ENCODE peak calls at places on chromosomes 6 and 20, in seven cellular contexts. D is GM23338, S is suprapubic skin, E is HCT116, K is breast epithelium, M is SK-N-SH, A is GM12878. I is an unnamed sample. For H3K4me1, the result is how much of the 10 kb centered on the place peaks cover.

GRCh38 chr6:17021539-17021889 is 80.3 kb upstream of the STMND1 start:
- DNase-seq in D (no peak), S (no peak), E (no peak), K (no peak), M (no peak), A (no peak), I (no peak)

GRCh38 chr6:12363651-12364381 is 73.7 kb downstream of the EDN1 start:
- DNase-seq in D (no peak), S (no peak), E (no peak), K (no peak), M (no peak), A (peak), I (no peak)

GRCh38 chr6:155162682-155163081 is 101.1 kb upstream of the CLDN20 start:
- DNase-seq in D (no peak), S (no peak), E (no peak), K (no peak), M (no peak), A (no peak), I (no peak)

GRCh38 chr6:13261464-13261994 is 66.8 kb downstream of the TBC1D7 start:
- DNase-seq in D (no peak), S (no peak), E (no peak), K (no peak), M (no peak), A (peak), I (no peak)

GRCh38 chr6:137570307-137570832 is 76.2 kb upstream of the OLIG3 start:
- DNase-seq in D (no peak), S (no peak), E (no peak), K (no peak), M (no peak), A (no peak), I (no peak)

GRCh38 chr6:159693894-159694545 is 979 bp upstream of the SOD2 start:
- DNase-seq in D (peak), S (no peak), E (no peak), K (no peak), M (no peak), A (no peak), I (peak)

GRCh38 chr6:90508753-90509152 is 78.1 kb downstream of the MAP3K7 start:
- DNase-seq in D (peak), S (no peak), E (no peak), K (no peak), M (no peak), A (no peak), I (no peak)

GRCh38 chr20:61127311-61128044 is 124.6 kb upstream of the CDH4 start:
- DNase-seq in D (no peak), S (no peak), E (no peak), K (no peak), M (no peak), A (no peak), I (no peak)

GRCh38 chr6:36807143-36807542 is 32.1 kb downstream of the CPNE5 start:
- DNase-seq in D (no peak), S (no peak), E (no peak), K (no peak), M (no peak), A (no peak), I (no peak)

GRCh38 chr20:25310921-25311728 is 63.2 kb downstream of the PYGB start:
- DNase-seq in D (no peak), S (peak), E (no peak), K (peak), M (no peak), A (no peak), I (peak)

GRCh38 chr6:13581700-13582229 is 7.4 kb downstream of the SIRT5 start:
- DNase-seq in D (no peak), S (no peak), E (no peak), K (no peak), M (no peak), A (no peak), I (no peak)

GRCh38 chr6:98944168-98944567 is 3.6 kb downstream of the FBXL4 start:
- DNase-seq in D (no peak), S (no peak), E (no peak), K (no peak), M (no peak), A (no peak), I (no peak)

GRCh38 chr20:44750081-44750805 is 4.6 kb downstream of the KCNK15 start:
- DNase-seq in D (peak), S (no peak), E (no peak), K (no peak), M (no peak), A (no peak), I (no peak)

GRCh38 chr6:136464874-136465273 is 85.3 kb downstream of the MAP7 start:
- DNase-seq in D (no peak), S (no peak), E (no peak), K (no peak), M (no peak), A (no peak), I (no peak)

GRCh38 chr20:14155361-14155760 is 160.0 kb downstream of the MACROD2 start:
- DNase-seq in D (no peak), S (no peak), E (no peak), K (no peak), M (no peak), A (no peak), I (no peak)

GRCh38 chr20:33551778-33552177 is 61.9 kb downstream of the CBFA2T2 start:
- DNase-seq in D (no peak), S (no peak), E (no peak), K (no peak), M (no peak), A (no peak), I (no peak)

GRCh38 chr20:51525241-51526104 is 17.0 kb downstream of the NFATC2 start:
- DNase-seq in D (no peak), S (no peak), E (no peak), K (no peak), M (no peak), A (no peak), I (peak)

GRCh38 chr6:38876470-38876869 is 161.4 kb downstream of the DNAH8 start:
- DNase-seq in D (no peak), S (no peak), E (no peak), K (no peak), M (no peak), A (no peak), I (no peak)

GRCh38 chr20:44166477-44166876 is 20.5 kb downstream of the JPH2 start:
- DNase-seq in D (no peak), S (no peak), E (no peak), K (no peak), M (no peak), A (no peak), I (no peak)

GRCh38 chr6:149454405-149454848 is 30.4 kb downstream of the ZC3H12D start:
- DNase-seq in D (no peak), S (peak), E (no peak), K (peak), M (peak), A (no peak), I (peak)

GRCh38 chr20:31638317-31638716 is 605 bp downstream of the COX4I2 start:
- DNase-seq in D (no peak), S (no peak), E (no peak), K (no peak), M (peak), A (no peak), I (no peak)

GRCh38 chr6:41561386-41561785 is 15.2 kb downstream of the FOXP4 start:
- DNase-seq in D (no peak), S (no peak), E (no peak), K (no peak), M (no peak), A (no peak), I (no peak)

GRCh38 chr6:158539363-158539762 is 20.5 kb upstream of the TMEM181 start:
- DNase-seq in D (no peak), S (no peak), E (no peak), K (no peak), M (no peak), A (no peak), I (no peak)

GRCh38 chr20:38112943-38113294 is 52.2 kb downstream of the TGM2 start:
- DNase-seq in D (no peak), S (no peak), E (no peak), K (no peak), M (no peak), A (no peak), I (no peak)

GRCh38 chr6:125306756-125307149 is 5.0 kb upstream of the HDDC2 start:
- DNase-seq in D (no peak), S (no peak), E (no peak), K (no peak), M (no peak), A (no peak), I (no peak)

GRCh38 chr6:160174681-160175080 is 53.1 kb downstream of the SLC22A1 start:
- DNase-seq in D (no peak), S (no peak), E (no peak), K (no peak), M (no peak), A (no peak), I (no peak)

GRCh38 chr20:33915726-33916331 is 77.9 kb upstream of the RALY start:
- DNase-seq in D (peak), S (no peak), E (peak), K (no peak), M (peak), A (no peak), I (no peak)

GRCh38 chr20:11229772-11230171 is 556.0 kb upstream of the JAG1 start:
- DNase-seq in D (no peak), S (no peak), E (peak), K (no peak), M (no peak), A (no peak), I (no peak)

GRCh38 chr20:53009979-53010735 is 38.0 kb downstream of the TSHZ2 start:
- DNase-seq in D (no peak), S (no peak), E (no peak), K (no peak), M (no peak), A (no peak), I (no peak)

GRCh38 chr6:152110878-152111820 is 303.7 kb downstream of the ESR1 start:
- DNase-seq in D (no peak), S (no peak), E (no peak), K (no peak), M (peak), A (no peak), I (no peak)

GRCh38 chr6:10720229-10720959 is 2.5 kb upstream of the TMEM14C start:
- DNase-seq in D (no peak), S (no peak), E (no peak), K (no peak), M (peak), A (no peak), I (peak)

GRCh38 chr6:154482858-154483257 is 27.6 kb downstream of the CNKSR3 start:
- DNase-seq in D (no peak), S (no peak), E (no peak), K (no peak), M (peak), A (no peak), I (no peak)

DNA sequence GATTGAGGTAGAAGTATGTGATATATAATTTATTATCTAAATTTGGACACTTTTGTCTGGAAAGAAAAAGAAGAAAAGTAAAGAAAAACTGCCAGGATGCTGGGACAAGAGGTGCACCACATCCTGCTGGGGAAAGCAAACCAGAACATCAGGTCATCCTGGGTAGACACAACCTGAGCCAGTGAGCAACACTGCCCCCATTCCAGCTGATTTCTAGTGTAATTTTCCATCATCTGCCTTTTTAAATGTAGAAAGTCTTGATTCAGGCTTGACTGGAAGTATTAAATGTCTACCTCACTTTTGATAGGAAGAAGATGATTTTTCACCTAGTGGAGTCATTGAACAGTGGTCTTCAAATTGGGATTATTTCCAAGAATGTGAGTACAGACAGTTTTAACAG is 1164.5 kb upstream of the CITED2 start:
- DNase-seq in D (peak), S (no peak), E (no peak), K (no peak), M (no peak), A (no peak), I (no peak)
- TF ChIP-seq CTCF in D (peak), S (no peak), E (no peak), K (no peak), M (peak), A (no peak), I (no peak)

GRCh38 chr20:4683261-4683660 is 38.4 kb upstream of the PRND start:
- DNase-seq in D (no peak), S (peak), E (no peak), K (no peak), M (no peak), A (no peak), I (no peak)

GRCh38 chr20:4688342-4688741 is 33.4 kb upstream of the PRND start:
- DNase-seq in D (no peak), S (peak), E (no peak), K (no peak), M (no peak), A (no peak), I (no peak)

GRCh38 chr20:4684837-4685413 is 36.8 kb upstream of the PRND start:
- DNase-seq in D (no peak), S (peak), E (peak), K (no peak), M (no peak), A (no peak), I (peak)

GRCh38 chr20:4682682-4683081 is 39.0 kb upstream of the PRND start:
- DNase-seq in D (no peak), S (peak), E (no peak), K (no peak), M (no peak), A (no peak), I (no peak)

DNA sequence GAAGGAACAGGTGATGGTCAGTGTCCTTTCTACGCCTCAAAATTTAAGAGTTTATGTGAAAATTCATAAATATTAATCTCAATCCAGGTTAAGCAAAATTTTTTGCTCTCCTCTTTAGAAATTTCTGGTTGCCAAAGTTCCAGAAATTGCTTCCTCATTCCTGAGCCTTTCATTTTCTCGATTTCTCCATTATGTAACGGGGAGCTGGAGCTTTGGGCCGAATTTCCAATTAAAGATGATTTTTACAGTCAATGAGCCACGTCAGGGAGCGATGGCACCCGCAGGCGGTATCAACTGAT is 35.8 kb upstream of the PRND start:
- DNase-seq in D (no peak), S (no peak), E (no peak), K (no peak), M (no peak), A (no peak), I (no peak)
- H3K4me1 ChIP-seq in D (under half), S (half or more), E (under half), K (under half), M (under half), A (under half), I (half or more)

GRCh38 chr6:108558372-108559096 is 2.2 kb upstream of the FOXO3 start:
- DNase-seq in D (peak), S (peak), E (peak), K (peak), M (peak), A (peak), I (peak)
- TF ChIP-seq POLR2AphosphoS5 in D (no peak), S (peak), E (peak), K (peak), M (no peak), A (no peak), I (peak)

DNA sequence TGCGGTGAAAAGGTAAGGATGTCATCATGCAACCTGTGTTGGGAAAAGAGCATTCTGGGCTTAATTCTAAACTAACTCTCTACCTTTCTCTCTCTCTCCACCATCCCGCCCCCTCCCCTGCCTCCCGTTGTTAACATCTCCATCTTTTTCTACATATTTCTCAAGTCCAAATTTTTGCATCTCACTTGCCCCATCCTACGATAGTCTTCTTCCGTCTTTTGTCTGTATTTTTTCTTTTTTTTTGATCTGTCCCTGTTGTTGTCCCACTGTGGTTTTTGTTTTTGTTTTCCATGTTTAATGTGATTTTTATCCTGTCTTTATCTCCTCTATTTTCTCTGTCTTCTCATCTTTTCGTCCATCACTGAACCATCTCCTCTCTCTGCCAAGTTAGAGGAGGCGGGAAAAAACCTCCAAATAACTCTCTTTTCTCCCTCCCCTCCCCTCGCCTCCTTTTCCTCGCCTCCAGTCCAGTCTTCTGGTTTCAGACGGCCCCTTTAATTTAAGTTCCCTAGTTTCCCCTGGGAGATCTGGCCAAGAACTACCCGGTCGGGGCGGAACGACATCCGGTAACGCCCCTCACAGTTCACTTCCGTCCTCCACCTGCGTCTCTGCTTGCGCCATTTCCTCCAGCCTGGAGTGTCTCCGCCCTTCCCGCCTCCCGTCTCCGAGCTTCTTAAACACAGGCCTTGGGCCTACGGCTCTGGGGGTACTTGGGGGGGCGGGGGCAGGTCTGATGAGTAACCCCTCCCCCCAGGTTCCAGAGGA is at the start of gene NFKBIL1:
- DNase-seq in D (peak), S (peak), E (peak), K (peak), M (peak), A (peak), I (peak)
- TF ChIP-seq CTCF in D (no peak), S (no peak), E (no peak), K (peak), M (no peak), A (no peak), I (no peak)

DNA sequence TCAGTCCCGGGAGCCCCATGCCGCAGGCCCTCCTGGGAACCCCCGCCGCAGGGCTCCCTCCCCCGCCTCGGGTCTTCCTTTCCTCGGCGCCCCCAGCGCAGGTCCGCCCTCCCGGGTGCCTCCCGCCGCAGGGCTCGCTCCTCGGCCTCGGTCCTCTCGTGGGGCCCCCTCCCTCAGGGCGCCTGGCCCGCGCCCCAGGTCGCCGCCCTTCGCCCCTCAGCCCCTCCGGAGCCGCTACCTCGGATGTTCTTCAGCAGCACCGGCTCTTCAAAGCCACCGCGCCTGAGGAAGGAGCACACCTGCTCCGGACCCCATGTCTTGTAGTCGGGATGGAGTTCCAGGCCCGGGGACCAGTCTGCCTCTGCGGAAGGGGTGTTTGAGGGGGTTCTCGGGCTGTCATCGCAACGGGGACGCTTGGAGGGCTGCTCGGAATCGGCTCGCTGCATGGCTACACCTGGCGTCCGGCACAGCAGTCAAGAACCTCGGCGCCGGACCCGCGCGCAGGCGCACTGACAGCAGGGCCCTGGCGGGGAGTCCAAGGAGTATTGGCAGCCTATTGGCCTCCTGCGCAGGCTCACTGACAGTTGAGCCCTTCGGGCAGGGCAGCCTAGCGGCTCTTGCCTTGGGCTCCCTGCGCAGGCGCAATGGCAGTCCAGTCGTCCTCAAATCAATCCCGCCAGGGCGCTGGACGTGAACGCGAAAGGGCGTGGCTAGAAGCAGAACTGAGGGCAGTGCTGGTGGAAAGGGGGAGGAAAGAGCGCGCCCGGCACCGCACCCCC is at the start of gene SAMHD1:
- DNase-seq in D (peak), S (peak), E (peak), K (peak), M (peak), A (peak), I (peak)
- H3K4me1 ChIP-seq in D (under half), S (half or more), E (under half), K (under half), M (under half), A (under half), I (under half)